ENCODE peak calls at places on chromosomes 12 and 14, in five cellular contexts. One of them, this sample, is unnamed.

GRCh38 chr12:14264777-14265176 is 100.7 kb upstream of the ATF7IP start:
- DNase-seq in Right ventricle myocardium superior: no peak
- DNase-seq in breast epithelium: no peak
- DNase-seq in activated gamma-delta T cell treated with Interleukin-2 at 50 U/mL for 16 hours: no peak
- DNase-seq in hepatocyte: no peak
- DNase-seq in this sample: no peak

GRCh38 chr12:48592591-48593086 is 22.8 kb upstream of the LALBA start:
- DNase-seq in hepatocyte: no peak
- DNase-seq in activated gamma-delta T cell treated with Interleukin-2 at 50 U/mL for 16 hours: no peak
- DNase-seq in Right ventricle myocardium superior: no peak
- DNase-seq in breast epithelium: no peak
- DNase-seq in this sample: no peak

GRCh38 chr12:6181583-6182278 is 18.5 kb upstream of the CD9 start:
- DNase-seq in breast epithelium: no peak
- DNase-seq in Right ventricle myocardium superior: no peak
- DNase-seq in activated gamma-delta T cell treated with Interleukin-2 at 50 U/mL for 16 hours: no peak
- DNase-seq in hepatocyte: no peak
- DNase-seq in this sample: no peak

GRCh38 chr12:127150479-127150878 is 1116.5 kb upstream of the TMEM132C start:
- DNase-seq in hepatocyte: no peak
- DNase-seq in breast epithelium: no peak
- DNase-seq in Right ventricle myocardium superior: no peak
- DNase-seq in activated gamma-delta T cell treated with Interleukin-2 at 50 U/mL for 16 hours: no peak
- DNase-seq in this sample: no peak

GRCh38 chr14:77094672-77095284 is 3.3 kb upstream of the CIPC start:
- DNase-seq in Right ventricle myocardium superior: peak; percentile 83
- DNase-seq in hepatocyte: peak; percentile 89
- DNase-seq in breast epithelium: peak; percentile 71
- DNase-seq in activated gamma-delta T cell treated with Interleukin-2 at 50 U/mL for 16 hours: peak; percentile 76
- DNase-seq in this sample: peak; percentile 86

GRCh38 chr14:57526942-57527341 is 33.3 kb upstream of the CCDC198 start:
- DNase-seq in hepatocyte: no peak
- DNase-seq in activated gamma-delta T cell treated with Interleukin-2 at 50 U/mL for 16 hours: no peak
- DNase-seq in Right ventricle myocardium superior: no peak
- DNase-seq in breast epithelium: no peak
- DNase-seq in this sample: no peak

GRCh38 chr12:104669851-104670337 is 213.1 kb downstream of the CHST11 start:
- DNase-seq in Right ventricle myocardium superior: peak; percentile 74
- DNase-seq in breast epithelium: no peak
- DNase-seq in activated gamma-delta T cell treated with Interleukin-2 at 50 U/mL for 16 hours: peak; percentile 19
- DNase-seq in hepatocyte: peak; percentile 54
- DNase-seq in this sample: peak; percentile 50

GRCh38 chr12:84727964-84728363 is 184.6 kb downstream of the SLC6A15 start:
- DNase-seq in activated gamma-delta T cell treated with Interleukin-2 at 50 U/mL for 16 hours: no peak
- DNase-seq in Right ventricle myocardium superior: no peak
- DNase-seq in breast epithelium: no peak
- DNase-seq in hepatocyte: peak; percentile 8
- DNase-seq in this sample: no peak

GRCh38 chr14:51929920-51930682 is 59.2 kb upstream of the RTRAF start:
- DNase-seq in Right ventricle myocardium superior: no peak
- DNase-seq in activated gamma-delta T cell treated with Interleukin-2 at 50 U/mL for 16 hours: no peak
- DNase-seq in hepatocyte: no peak
- DNase-seq in breast epithelium: no peak
- DNase-seq in this sample: no peak

GRCh38 chr12:43580601-43581000 is 28.6 kb upstream of the ADAMTS20 start:
- DNase-seq in breast epithelium: no peak
- DNase-seq in Right ventricle myocardium superior: no peak
- DNase-seq in activated gamma-delta T cell treated with Interleukin-2 at 50 U/mL for 16 hours: no peak
- DNase-seq in hepatocyte: no peak
- DNase-seq in this sample: no peak

GRCh38 chr12:58346032-58346632 is 404.8 kb downstream of the ATP23 start:
- DNase-seq in breast epithelium: no peak
- DNase-seq in Right ventricle myocardium superior: no peak
- DNase-seq in activated gamma-delta T cell treated with Interleukin-2 at 50 U/mL for 16 hours: no peak
- DNase-seq in hepatocyte: peak; percentile 55
- DNase-seq in this sample: no peak

GRCh38 chr12:52715416-52715815 is 12.1 kb upstream of the KRT77 start:
- DNase-seq in hepatocyte: no peak
- DNase-seq in activated gamma-delta T cell treated with Interleukin-2 at 50 U/mL for 16 hours: no peak
- DNase-seq in breast epithelium: no peak
- DNase-seq in Right ventricle myocardium superior: no peak
- DNase-seq in this sample: no peak

GRCh38 chr12:128387811-128388422 is 120.9 kb downstream of the TMEM132C start:
- DNase-seq in hepatocyte: peak; percentile 73
- DNase-seq in activated gamma-delta T cell treated with Interleukin-2 at 50 U/mL for 16 hours: peak; percentile 18
- DNase-seq in breast epithelium: peak; percentile 61
- DNase-seq in Right ventricle myocardium superior: peak; percentile 65
- DNase-seq in this sample: peak; percentile 61

GRCh38 chr12:98725481-98726247 is 80.6 kb downstream of the APAF1 start:
- DNase-seq in hepatocyte: peak; percentile 73
- DNase-seq in activated gamma-delta T cell treated with Interleukin-2 at 50 U/mL for 16 hours: no peak
- DNase-seq in breast epithelium: no peak
- DNase-seq in Right ventricle myocardium superior: no peak
- DNase-seq in this sample: no peak

GRCh38 chr12:58074259-58074658 is 132.9 kb downstream of the ATP23 start:
- DNase-seq in hepatocyte: no peak
- DNase-seq in activated gamma-delta T cell treated with Interleukin-2 at 50 U/mL for 16 hours: no peak
- DNase-seq in Right ventricle myocardium superior: no peak
- DNase-seq in breast epithelium: no peak
- DNase-seq in this sample: no peak

GRCh38 chr12:107318804-107319535 is 225.6 kb upstream of the CRY1 start:
- DNase-seq in activated gamma-delta T cell treated with Interleukin-2 at 50 U/mL for 16 hours: no peak
- DNase-seq in Right ventricle myocardium superior: peak; percentile 42
- DNase-seq in hepatocyte: peak; percentile 42
- DNase-seq in breast epithelium: no peak
- DNase-seq in this sample: no peak

GRCh38 chr12:71439362-71439612 is 311 bp upstream of the LGR5 start:
- DNase-seq in Right ventricle myocardium superior: no peak
- DNase-seq in hepatocyte: no peak
- DNase-seq in activated gamma-delta T cell treated with Interleukin-2 at 50 U/mL for 16 hours: no peak
- DNase-seq in breast epithelium: no peak
- DNase-seq in this sample: no peak

GRCh38 chr12:100987552-100988277 is 193.1 kb downstream of the ANO4 start:
- DNase-seq in Right ventricle myocardium superior: no peak
- DNase-seq in hepatocyte: peak; percentile 68
- DNase-seq in breast epithelium: no peak
- DNase-seq in activated gamma-delta T cell treated with Interleukin-2 at 50 U/mL for 16 hours: no peak
- DNase-seq in this sample: no peak

GRCh38 chr14:82676403-82676802 is 1142.8 kb upstream of the SEL1L start:
- DNase-seq in hepatocyte: no peak
- DNase-seq in Right ventricle myocardium superior: no peak
- DNase-seq in activated gamma-delta T cell treated with Interleukin-2 at 50 U/mL for 16 hours: no peak
- DNase-seq in breast epithelium: no peak
- DNase-seq in this sample: no peak

GRCh38 chr12:121741743-121742142 is 29.2 kb downstream of the TMEM120B start:
- DNase-seq in breast epithelium: no peak
- DNase-seq in activated gamma-delta T cell treated with Interleukin-2 at 50 U/mL for 16 hours: no peak
- DNase-seq in hepatocyte: no peak
- DNase-seq in Right ventricle myocardium superior: no peak
- DNase-seq in this sample: no peak

GRCh38 chr12:68455676-68456345 is 123.6 kb upstream of the MDM1 start:
- DNase-seq in hepatocyte: no peak
- DNase-seq in activated gamma-delta T cell treated with Interleukin-2 at 50 U/mL for 16 hours: peak; percentile 13
- DNase-seq in Right ventricle myocardium superior: no peak
- DNase-seq in breast epithelium: no peak
- DNase-seq in this sample: peak; percentile 20